ENCODE peak calls at places on chromosomes 4 and X, in five cellular contexts. One of them, this sample, is unnamed. For H3K27me3, the result is how much of the 10 kb centered on the place peaks cover.

GRCh38 chrX:24493740-24494543 is 28.9 kb downstream of the PDK3 start:
- DNase-seq in HCT116: no peak
- DNase-seq in transverse colon: no peak
- DNase-seq in upper lobe of left lung: no peak
- DNase-seq in endothelial cell of umbilical vein: no peak
- DNase-seq in this sample: no peak

GRCh38 chrX:35919536-35920309 is at the start of gene CFAP47:
- DNase-seq in upper lobe of left lung: peak
- DNase-seq in transverse colon: peak
- DNase-seq in HCT116: no peak
- DNase-seq in endothelial cell of umbilical vein: no peak
- DNase-seq in this sample: peak

GRCh38 chr4:138334346-138335016 is 92.3 kb upstream of the SLC7A11 start:
- DNase-seq in transverse colon: peak
- DNase-seq in endothelial cell of umbilical vein: no peak
- DNase-seq in HCT116: no peak
- DNase-seq in upper lobe of left lung: peak
- DNase-seq in this sample: peak

GRCh38 chr4:177220376-177220775 is 89.3 kb upstream of the NEIL3 start:
- DNase-seq in HCT116: no peak
- DNase-seq in transverse colon: no peak
- DNase-seq in upper lobe of left lung: no peak
- DNase-seq in endothelial cell of umbilical vein: no peak
- DNase-seq in this sample: no peak

GRCh38 chrX:120485562-120486520 is 16.7 kb upstream of the LAMP2 start:
- DNase-seq in transverse colon: peak
- DNase-seq in upper lobe of left lung: peak
- DNase-seq in HCT116: peak
- DNase-seq in endothelial cell of umbilical vein: peak
- DNase-seq in this sample: peak

GRCh38 chrX:75155830-75156525 is at the start of gene ABCB7:
- DNase-seq in upper lobe of left lung: peak
- DNase-seq in endothelial cell of umbilical vein: peak
- DNase-seq in transverse colon: peak
- DNase-seq in HCT116: peak
- DNase-seq in this sample: peak

GRCh38 chr4:10094841-10095240 is 21.8 kb downstream of the WDR1 start:
- DNase-seq in endothelial cell of umbilical vein: no peak
- DNase-seq in HCT116: no peak
- DNase-seq in transverse colon: no peak
- DNase-seq in upper lobe of left lung: no peak
- DNase-seq in this sample: no peak

GRCh38 chrX:69523314-69523713 is 19.2 kb downstream of the NALF2 start:
- DNase-seq in endothelial cell of umbilical vein: no peak
- DNase-seq in transverse colon: no peak
- DNase-seq in upper lobe of left lung: no peak
- DNase-seq in HCT116: no peak
- DNase-seq in this sample: no peak

GRCh38 chrX:72621619-72622485 is 49.2 kb upstream of the HDAC8 start:
- DNase-seq in transverse colon: no peak
- DNase-seq in HCT116: peak
- DNase-seq in upper lobe of left lung: no peak
- DNase-seq in endothelial cell of umbilical vein: peak
- DNase-seq in this sample: no peak

GRCh38 chr4:108213723-108214122 is 45.0 kb upstream of the LEF1 start:
- DNase-seq in endothelial cell of umbilical vein: no peak
- DNase-seq in upper lobe of left lung: no peak
- DNase-seq in HCT116: no peak
- DNase-seq in transverse colon: no peak
- DNase-seq in this sample: no peak

GRCh38 chrX:119541188-119541587 is 24.0 kb downstream of the STEEP1 start:
- DNase-seq in endothelial cell of umbilical vein: peak
- DNase-seq in transverse colon: no peak
- DNase-seq in upper lobe of left lung: no peak
- DNase-seq in HCT116: no peak
- DNase-seq in this sample: no peak

GRCh38 chrX:129833153-129834004 is 10.3 kb downstream of the ZDHHC9 start:
- DNase-seq in transverse colon: no peak
- DNase-seq in endothelial cell of umbilical vein: no peak
- DNase-seq in HCT116: no peak
- DNase-seq in upper lobe of left lung: peak
- DNase-seq in this sample: no peak

GRCh38 chrX:55011294-55011693 is 11.1 kb downstream of the APEX2 start:
- DNase-seq in HCT116: no peak
- DNase-seq in upper lobe of left lung: no peak
- DNase-seq in endothelial cell of umbilical vein: no peak
- DNase-seq in transverse colon: no peak
- DNase-seq in this sample: no peak

GRCh38 chr4:7721984-7722551 is 217.6 kb downstream of the AFAP1 start:
- DNase-seq in endothelial cell of umbilical vein: peak
- DNase-seq in HCT116: no peak
- DNase-seq in upper lobe of left lung: no peak
- DNase-seq in transverse colon: no peak
- DNase-seq in this sample: no peak

GRCh38 chrX:85828771-85829170 is 218.6 kb downstream of the CHM start:
- DNase-seq in endothelial cell of umbilical vein: no peak
- DNase-seq in HCT116: no peak
- DNase-seq in transverse colon: no peak
- DNase-seq in upper lobe of left lung: no peak
- DNase-seq in this sample: no peak

GRCh38 chrX:14528629-14529287 is 578 bp upstream of the GLRA2 start:
- DNase-seq in transverse colon: peak
- DNase-seq in HCT116: peak
- DNase-seq in upper lobe of left lung: no peak
- DNase-seq in endothelial cell of umbilical vein: no peak
- DNase-seq in this sample: peak

GRCh38 chr4:168028970-168029610 is 63.2 kb upstream of the ANXA10 start:
- DNase-seq in endothelial cell of umbilical vein: no peak
- DNase-seq in upper lobe of left lung: no peak
- DNase-seq in HCT116: no peak
- DNase-seq in transverse colon: no peak
- DNase-seq in this sample: no peak

GRCh38 chr4:91525627-91526026 is 778.1 kb upstream of the GRID2 start:
- DNase-seq in endothelial cell of umbilical vein: no peak
- DNase-seq in upper lobe of left lung: no peak
- DNase-seq in HCT116: no peak
- DNase-seq in transverse colon: peak
- DNase-seq in this sample: no peak

GRCh38 chr4:165053645-165054044 is at the start of gene TRIM75:
- DNase-seq in HCT116: no peak
- DNase-seq in endothelial cell of umbilical vein: no peak
- DNase-seq in transverse colon: no peak
- DNase-seq in upper lobe of left lung: no peak
- DNase-seq in this sample: no peak

GRCh38 chr4:55553442-55553841 is 6.7 kb upstream of the CLOCK start:
- DNase-seq in transverse colon: peak
- DNase-seq in endothelial cell of umbilical vein: no peak
- DNase-seq in upper lobe of left lung: peak
- DNase-seq in HCT116: no peak
- DNase-seq in this sample: peak

GRCh38 chrX:8849945-8850344 is 48.8 kb upstream of the FAM9A start:
- DNase-seq in upper lobe of left lung: no peak
- DNase-seq in endothelial cell of umbilical vein: no peak
- DNase-seq in transverse colon: no peak
- DNase-seq in HCT116: no peak
- DNase-seq in this sample: no peak

DNA sequence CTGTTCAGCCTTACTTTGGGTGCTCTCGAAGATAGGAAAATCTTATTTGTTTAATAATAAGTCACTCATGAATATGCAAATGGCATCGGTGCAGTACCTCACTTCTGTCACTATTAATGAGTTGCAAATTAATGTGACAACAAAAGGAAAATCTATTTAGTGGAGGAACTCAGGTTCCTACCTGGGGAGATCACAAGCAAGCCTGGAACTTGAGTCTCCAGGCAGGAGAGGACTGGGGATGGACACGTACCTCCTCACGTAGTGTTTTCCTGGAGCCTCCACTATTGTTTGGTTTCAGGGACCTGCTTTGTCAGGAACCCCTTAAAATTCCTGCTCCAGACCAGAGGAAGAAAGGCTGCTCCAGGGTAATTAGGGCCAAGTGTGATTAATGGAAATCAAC is 82.1 kb downstream of the BCOR start:
- DNase-seq in endothelial cell of umbilical vein: no peak
- DNase-seq in transverse colon: no peak
- DNase-seq in HCT116: no peak
- DNase-seq in upper lobe of left lung: no peak
- DNase-seq in this sample: no peak
- H3K27me3 ChIP-seq in endothelial cell of umbilical vein: under half
- H3K27me3 ChIP-seq in transverse colon: under half
- H3K27me3 ChIP-seq in HCT116: under half
- H3K27me3 ChIP-seq in upper lobe of left lung: under half
- H3K27me3 ChIP-seq in this sample: under half

GRCh38 chr4:20464381-20464780 is 212.7 kb downstream of the SLIT2 start:
- DNase-seq in upper lobe of left lung: no peak
- DNase-seq in transverse colon: no peak
- DNase-seq in endothelial cell of umbilical vein: peak
- DNase-seq in HCT116: no peak
- DNase-seq in this sample: no peak
- TF ChIP-seq POLR2AphosphoS5 in upper lobe of left lung: no peak
- TF ChIP-seq POLR2AphosphoS5 in transverse colon: no peak
- TF ChIP-seq POLR2AphosphoS5 in endothelial cell of umbilical vein: no peak
- TF ChIP-seq POLR2AphosphoS5 in HCT116: no peak
- TF ChIP-seq POLR2AphosphoS5 in this sample: no peak

GRCh38 chr4:85724801-85725548 is 250.0 kb downstream of the ARHGAP24 start:
- DNase-seq in upper lobe of left lung: no peak
- DNase-seq in endothelial cell of umbilical vein: no peak
- DNase-seq in transverse colon: no peak
- DNase-seq in HCT116: no peak
- DNase-seq in this sample: no peak

GRCh38 chr4:85722806-85723205 is 247.9 kb downstream of the ARHGAP24 start:
- DNase-seq in transverse colon: no peak
- DNase-seq in upper lobe of left lung: no peak
- DNase-seq in HCT116: no peak
- DNase-seq in endothelial cell of umbilical vein: no peak
- DNase-seq in this sample: no peak

GRCh38 chr4:85728471-85728870 is 253.5 kb downstream of the ARHGAP24 start:
- DNase-seq in upper lobe of left lung: no peak
- DNase-seq in endothelial cell of umbilical vein: no peak
- DNase-seq in HCT116: no peak
- DNase-seq in transverse colon: no peak
- DNase-seq in this sample: no peak

GRCh38 chr4:85726555-85726954 is 251.6 kb downstream of the ARHGAP24 start:
- DNase-seq in upper lobe of left lung: no peak
- DNase-seq in transverse colon: no peak
- DNase-seq in HCT116: no peak
- DNase-seq in endothelial cell of umbilical vein: no peak
- DNase-seq in this sample: no peak

GRCh38 chr4:85725727-85726170 is 250.8 kb downstream of the ARHGAP24 start:
- DNase-seq in endothelial cell of umbilical vein: peak
- DNase-seq in HCT116: no peak
- DNase-seq in transverse colon: peak
- DNase-seq in upper lobe of left lung: peak
- DNase-seq in this sample: no peak
- H3K27ac ChIP-seq in endothelial cell of umbilical vein: no peak
- H3K27ac ChIP-seq in HCT116: no peak
- H3K27ac ChIP-seq in transverse colon: peak
- H3K27ac ChIP-seq in upper lobe of left lung: peak
- H3K27ac ChIP-seq in this sample: no peak

GRCh38 chr4:6319530-6320150 is 50.0 kb downstream of the WFS1 start:
- DNase-seq in transverse colon: no peak
- DNase-seq in endothelial cell of umbilical vein: no peak
- DNase-seq in HCT116: no peak
- DNase-seq in upper lobe of left lung: no peak
- DNase-seq in this sample: no peak
- H3K27me3 ChIP-seq in transverse colon: under half
- H3K27me3 ChIP-seq in endothelial cell of umbilical vein: under half
- H3K27me3 ChIP-seq in HCT116: under half
- H3K27me3 ChIP-seq in upper lobe of left lung: under half
- H3K27me3 ChIP-seq in this sample: under half

DNA sequence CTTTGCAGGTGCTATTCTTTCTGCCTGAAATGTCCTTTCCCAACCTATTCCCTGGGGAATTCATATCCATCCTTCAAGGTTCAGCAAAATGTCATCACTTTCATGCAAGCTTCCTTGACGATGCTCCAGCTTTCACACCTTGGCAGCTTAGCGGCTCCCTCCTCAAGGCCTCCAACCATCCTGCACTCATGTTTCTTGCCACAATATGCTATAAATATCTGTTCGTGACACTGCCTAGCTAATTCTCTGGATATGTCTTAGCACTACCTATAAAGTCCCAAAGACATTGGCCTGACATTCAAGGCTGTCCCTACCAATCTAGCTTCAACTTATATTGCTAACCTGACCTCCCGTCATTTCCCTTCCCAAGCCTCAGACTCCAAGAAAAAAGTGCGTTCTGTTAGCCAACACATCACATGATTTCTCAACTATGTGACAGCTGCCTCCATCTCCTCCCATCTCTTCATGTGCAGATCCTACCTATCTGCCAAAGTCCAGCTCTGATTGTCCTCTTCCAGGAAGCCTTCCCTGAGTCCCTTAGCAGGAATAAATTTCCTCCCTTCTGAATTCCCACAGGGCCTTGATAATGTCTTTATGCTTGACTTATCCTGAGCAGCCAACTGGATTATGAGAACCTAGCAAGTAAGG is 359.9 kb upstream of the F9 start:
- DNase-seq in endothelial cell of umbilical vein: no peak
- DNase-seq in transverse colon: no peak
- DNase-seq in upper lobe of left lung: no peak
- DNase-seq in HCT116: no peak
- DNase-seq in this sample: no peak
- TF ChIP-seq POLR2AphosphoS5 in endothelial cell of umbilical vein: no peak
- TF ChIP-seq POLR2AphosphoS5 in transverse colon: no peak
- TF ChIP-seq POLR2AphosphoS5 in upper lobe of left lung: no peak
- TF ChIP-seq POLR2AphosphoS5 in HCT116: no peak
- TF ChIP-seq POLR2AphosphoS5 in this sample: no peak

GRCh38 chrX:107699611-107700010 is 71.3 kb downstream of the PRPS1 start:
- DNase-seq in endothelial cell of umbilical vein: no peak
- DNase-seq in upper lobe of left lung: no peak
- DNase-seq in HCT116: no peak
- DNase-seq in transverse colon: no peak
- DNase-seq in this sample: no peak
- H3K27ac ChIP-seq in endothelial cell of umbilical vein: no peak
- H3K27ac ChIP-seq in upper lobe of left lung: peak
- H3K27ac ChIP-seq in HCT116: no peak
- H3K27ac ChIP-seq in transverse colon: peak
- H3K27ac ChIP-seq in this sample: no peak

GRCh38 chr4:2397596-2398379 is 20.7 kb downstream of the ZFYVE28 start:
- DNase-seq in upper lobe of left lung: no peak
- DNase-seq in endothelial cell of umbilical vein: no peak
- DNase-seq in HCT116: no peak
- DNase-seq in transverse colon: no peak
- DNase-seq in this sample: no peak

GRCh38 chr4:2400841-2401609 is 17.4 kb downstream of the ZFYVE28 start:
- DNase-seq in transverse colon: no peak
- DNase-seq in upper lobe of left lung: no peak
- DNase-seq in HCT116: no peak
- DNase-seq in endothelial cell of umbilical vein: no peak
- DNase-seq in this sample: no peak

GRCh38 chr4:2401610-2401983 is 16.8 kb downstream of the ZFYVE28 start:
- DNase-seq in endothelial cell of umbilical vein: no peak
- DNase-seq in upper lobe of left lung: no peak
- DNase-seq in transverse colon: no peak
- DNase-seq in HCT116: no peak
- DNase-seq in this sample: no peak

GRCh38 chr4:2399216-2399615 is 19.2 kb downstream of the ZFYVE28 start:
- DNase-seq in transverse colon: no peak
- DNase-seq in upper lobe of left lung: no peak
- DNase-seq in HCT116: no peak
- DNase-seq in endothelial cell of umbilical vein: no peak
- DNase-seq in this sample: no peak

GRCh38 chr4:2399631-2400190 is 18.7 kb downstream of the ZFYVE28 start:
- DNase-seq in HCT116: no peak
- DNase-seq in transverse colon: no peak
- DNase-seq in upper lobe of left lung: no peak
- DNase-seq in endothelial cell of umbilical vein: no peak
- DNase-seq in this sample: no peak
- H3K27me3 ChIP-seq in HCT116: under half
- H3K27me3 ChIP-seq in transverse colon: under half
- H3K27me3 ChIP-seq in upper lobe of left lung: under half
- H3K27me3 ChIP-seq in endothelial cell of umbilical vein: under half
- H3K27me3 ChIP-seq in this sample: under half